ENCODE peak calls at places on chromosomes 3 and 15, in nine cellular contexts. R is HFFc6, C is bronchial epithelial cell, I is GM12865, W is A673, A is MM.1S, X is choroid plexus epithelial cell, Z is HepG2, E is fibroblast of villous mesenchyme. D is an unnamed sample.
A peak's percentile ranks its signal among the peaks of the same experiment; 100 is the strongest.

GRCh38 chr3:134772591-134772990 is 22.5 kb upstream of the EPHB1 start:
- DNase-seq in C (no peak), R (no peak), X (no peak), E (no peak), A (no peak), W (no peak), I (no peak), Z (no peak), D (no peak)

GRCh38 chr3:58122936-58123700 is 87.7 kb downstream of the DNASE1L3 start:
- DNase-seq in R (no peak), Z (no peak), I (no peak), C (no peak), E (no peak), A (no peak), W (no peak), X (no peak), D (no peak)

GRCh38 chr3:186708983-186709679 is 8.0 kb upstream of the KNG1 start:
- DNase-seq in I (no peak), W (no peak), R (no peak), E (no peak), X (peak; percentile 22), A (no peak), C (no peak), Z (no peak), D (no peak)

GRCh38 chr3:68996356-68996995 is 17.0 kb downstream of the EOGT start:
- DNase-seq in I (no peak), R (peak; percentile 36), E (no peak), A (no peak), W (no peak), Z (no peak), X (peak; percentile 70), C (peak; percentile 76), D (no peak)

GRCh38 chr15:77023576-77024272 is 28.8 kb downstream of the PSTPIP1 start:
- DNase-seq in I (no peak), Z (no peak), X (no peak), C (no peak), R (no peak), E (no peak), W (no peak), A (no peak), D (no peak)

GRCh38 chr3:155919728-155920127 is 49.3 kb downstream of the GMPS start:
- DNase-seq in C (peak; percentile 96), Z (no peak), E (no peak), W (no peak), R (no peak), X (no peak), I (no peak), A (no peak), D (no peak)

GRCh38 chr3:178508443-178508825 is 27.8 kb upstream of the KCNMB2 start:
- DNase-seq in A (no peak), C (no peak), X (no peak), R (no peak), I (no peak), W (no peak), E (peak; percentile 72), Z (no peak), D (no peak)

GRCh38 chr15:57427367-57427821 is 51.1 kb downstream of the CGNL1 start:
- DNase-seq in R (peak; percentile 34), C (peak; percentile 22), I (no peak), W (no peak), A (no peak), Z (peak; percentile 31), E (peak; percentile 69), X (peak; percentile 16), D (no peak)

GRCh38 chr3:111582114-111582461 is 13.1 kb downstream of the ZBED2 start:
- DNase-seq in Z (peak; percentile 8), W (no peak), X (peak; percentile 89), E (peak; percentile 65), I (no peak), C (peak; percentile 94), R (peak; percentile 97), A (no peak), D (no peak)

GRCh38 chr15:29538110-29538509 is 268.5 kb upstream of the NSMCE3 start:
- DNase-seq in Z (no peak), W (no peak), E (no peak), C (no peak), X (no peak), I (no peak), A (no peak), R (no peak), D (no peak)

GRCh38 chr3:53513556-53514190 is 19.3 kb downstream of the CACNA1D start:
- DNase-seq in Z (peak; percentile 25), I (peak; percentile 51), X (no peak), C (peak; percentile 76), E (no peak), A (no peak), R (no peak), W (no peak), D (no peak)

GRCh38 chr15:64855206-64856000 is 13.7 kb downstream of the PLEKHO2 start:
- DNase-seq in C (peak; percentile 48), Z (no peak), R (peak; percentile 70), A (no peak), E (peak; percentile 51), X (no peak), I (no peak), W (no peak), D (no peak)

GRCh38 chr15:64854526-64854925 is 12.8 kb downstream of the PLEKHO2 start:
- DNase-seq in A (no peak), X (no peak), R (no peak), I (no peak), C (no peak), E (no peak), Z (no peak), W (no peak), D (no peak)

GRCh38 chr15:64851503-64851840 is 9.8 kb downstream of the PLEKHO2 start:
- DNase-seq in C (no peak), A (no peak), W (no peak), I (no peak), X (peak; percentile 94), R (peak; percentile 79), Z (no peak), E (peak; percentile 96), D (no peak)

GRCh38 chr15:64856429-64857145 is 14.9 kb downstream of the PLEKHO2 start:
- DNase-seq in X (peak; percentile 57), R (no peak), I (no peak), W (no peak), E (peak; percentile 91), C (no peak), A (no peak), Z (peak; percentile 78), D (no peak)

DNA sequence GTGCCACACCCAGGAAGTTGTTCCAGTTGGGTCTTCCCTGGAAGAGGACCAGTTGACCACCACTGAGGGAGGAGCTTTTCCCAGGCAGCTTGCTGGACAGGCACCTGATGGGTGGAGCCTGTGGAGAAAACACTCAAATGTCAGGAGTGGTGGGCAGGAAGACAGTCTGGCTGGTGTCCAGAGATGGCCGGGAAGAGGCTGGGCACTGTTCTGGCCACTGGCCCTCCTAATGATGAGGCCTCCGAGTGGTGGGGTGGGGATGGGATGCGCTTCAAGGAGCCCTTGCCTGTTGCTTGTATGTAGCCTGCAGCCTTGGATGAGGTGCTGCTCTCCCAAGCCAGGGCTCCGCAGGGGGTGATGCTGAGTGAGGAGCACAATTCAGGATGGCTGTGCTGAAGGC is 12.3 kb downstream of the PLEKHO2 start:
- DNase-seq in A (no peak), W (no peak), Z (no peak), R (no peak), C (no peak), E (peak; percentile 33), X (no peak), I (no peak), D (no peak)
- TF ChIP-seq CTCF in A (no peak), W (no peak), Z (no peak), R (no peak), C (no peak), E (no peak), X (no peak), I (no peak), D (no peak)

DNA sequence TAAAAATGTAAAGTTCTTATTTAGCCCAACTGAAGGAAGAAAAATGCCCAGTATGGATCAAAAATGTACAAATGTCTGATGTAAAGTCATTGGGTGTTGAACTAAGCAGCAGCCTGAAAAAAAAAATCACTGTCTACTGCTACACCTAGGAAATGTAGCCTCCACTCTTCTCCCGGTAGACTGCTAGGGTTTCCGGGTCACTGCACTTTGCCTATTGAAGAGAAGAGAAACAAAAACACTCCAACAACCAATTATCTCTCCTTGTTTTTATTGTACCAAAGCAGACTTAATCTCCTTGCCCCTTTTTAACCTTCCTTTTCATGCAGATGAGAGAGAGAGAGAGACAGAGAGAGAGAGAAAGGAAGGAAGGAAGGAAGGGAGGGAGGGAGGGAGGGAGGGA is 140.2 kb upstream of the SETMAR start:
- DNase-seq in A (no peak), R (no peak), E (no peak), I (no peak), Z (no peak), W (no peak), X (no peak), C (no peak), D (no peak)
- TF ChIP-seq CTCF in A (no peak), R (no peak), E (no peak), I (no peak), Z (no peak), W (no peak), X (no peak), C (no peak), D (no peak)

GRCh38 chr3:79490165-79491028 is 277.4 kb downstream of the ROBO1 start:
- DNase-seq in I (no peak), R (peak; percentile 3), E (peak; percentile 33), X (peak; percentile 97), A (no peak), W (peak; percentile 40), Z (no peak), C (peak; percentile 43), D (no peak)
- TF ChIP-seq CTCF in I (no peak), R (peak; percentile 13), E (no peak), X (peak; percentile 49), A (no peak), W (peak; percentile 22), Z (no peak), C (no peak), D (no peak)

DNA sequence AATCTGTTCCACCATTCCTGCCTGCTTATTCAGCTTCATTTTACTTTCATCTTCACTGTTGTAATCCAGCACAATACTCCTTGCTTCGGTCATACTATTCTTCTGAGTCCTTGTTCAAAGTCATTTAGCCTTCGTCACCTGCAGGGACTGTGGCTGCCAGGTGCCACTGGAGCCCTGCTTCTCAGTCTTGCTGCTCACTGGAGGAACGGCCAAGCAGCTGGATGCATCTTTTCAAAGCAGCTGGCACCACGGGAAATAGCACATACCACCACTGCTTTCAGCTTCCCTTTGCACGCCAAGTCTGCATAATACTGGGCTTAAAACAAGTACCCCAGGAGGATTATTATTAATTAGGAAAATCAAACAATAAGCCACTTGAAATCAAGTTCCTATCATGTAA is 287.6 kb downstream of the BCHE start:
- DNase-seq in R (no peak), I (peak; percentile 4), X (no peak), A (peak; percentile 90), Z (no peak), C (no peak), E (no peak), W (no peak), D (no peak)
- TF ChIP-seq CTCF in R (no peak), I (no peak), X (no peak), A (no peak), Z (no peak), C (no peak), E (no peak), W (no peak), D (no peak)